ENCODE peak calls at places on chromosome 19, in five cellular contexts. B is CD8-positive, alpha-beta T cell; D is left ventricle myocardium inferior; Z is MM.1S; L is fibroblast of the aortic adventitia. I is an unnamed sample.

GRCh38 chr19:46494115-46494935 is 1.3 kb downstream of the PNMA8B start:
- DNase-seq in B (no peak), D (no peak), Z (no peak), L (no peak), I (no peak)

GRCh38 chr19:6828698-6829633 is 56.5 kb downstream of the VAV1 start:
- DNase-seq in B (peak), D (no peak), Z (peak), L (no peak), I (no peak)

GRCh38 chr19:13996928-13997636 is 9.0 kb downstream of the RFX1 start:
- DNase-seq in B (no peak), D (peak), Z (no peak), L (no peak), I (no peak)

GRCh38 chr19:16856091-16856490 is 26.9 kb downstream of the SIN3B start:
- DNase-seq in B (no peak), D (no peak), Z (no peak), L (no peak), I (no peak)

GRCh38 chr19:8473652-8474476 is 28.6 kb downstream of the PRAM1 start:
- DNase-seq in B (no peak), D (no peak), Z (peak), L (no peak), I (no peak)

GRCh38 chr19:18433039-18433691 is 4.8 kb downstream of the ISYNA1 start:
- DNase-seq in B (peak), D (no peak), Z (no peak), L (no peak), I (peak)

GRCh38 chr19:2617393-2618165 is 84.9 kb downstream of the GNG7 start:
- DNase-seq in B (no peak), D (no peak), Z (no peak), L (no peak), I (no peak)

GRCh38 chr19:33217881-33218280 is 7.8 kb downstream of the SLC7A10 start:
- DNase-seq in B (no peak), D (no peak), Z (no peak), L (no peak), I (no peak)

GRCh38 chr19:7348587-7349230 is at the start of gene ARHGEF18:
- DNase-seq in B (peak), D (peak), Z (no peak), L (no peak), I (no peak)

GRCh38 chr19:41588497-41589209 is 12.7 kb downstream of the CEACAM21 start:
- DNase-seq in B (no peak), D (no peak), Z (peak), L (peak), I (no peak)

GRCh38 chr19:21835429-21835809 is 563 bp downstream of the ZNF43 start:
- DNase-seq in B (no peak), D (no peak), Z (no peak), L (no peak), I (no peak)

GRCh38 chr19:48629599-48630288 is 7.4 kb downstream of the DBP start:
- DNase-seq in B (no peak), D (peak), Z (no peak), L (peak), I (no peak)

GRCh38 chr19:41701401-41702075 is 6.9 kb upstream of the CEACAM5 start:
- DNase-seq in B (no peak), D (no peak), Z (no peak), L (no peak), I (peak)

DNA sequence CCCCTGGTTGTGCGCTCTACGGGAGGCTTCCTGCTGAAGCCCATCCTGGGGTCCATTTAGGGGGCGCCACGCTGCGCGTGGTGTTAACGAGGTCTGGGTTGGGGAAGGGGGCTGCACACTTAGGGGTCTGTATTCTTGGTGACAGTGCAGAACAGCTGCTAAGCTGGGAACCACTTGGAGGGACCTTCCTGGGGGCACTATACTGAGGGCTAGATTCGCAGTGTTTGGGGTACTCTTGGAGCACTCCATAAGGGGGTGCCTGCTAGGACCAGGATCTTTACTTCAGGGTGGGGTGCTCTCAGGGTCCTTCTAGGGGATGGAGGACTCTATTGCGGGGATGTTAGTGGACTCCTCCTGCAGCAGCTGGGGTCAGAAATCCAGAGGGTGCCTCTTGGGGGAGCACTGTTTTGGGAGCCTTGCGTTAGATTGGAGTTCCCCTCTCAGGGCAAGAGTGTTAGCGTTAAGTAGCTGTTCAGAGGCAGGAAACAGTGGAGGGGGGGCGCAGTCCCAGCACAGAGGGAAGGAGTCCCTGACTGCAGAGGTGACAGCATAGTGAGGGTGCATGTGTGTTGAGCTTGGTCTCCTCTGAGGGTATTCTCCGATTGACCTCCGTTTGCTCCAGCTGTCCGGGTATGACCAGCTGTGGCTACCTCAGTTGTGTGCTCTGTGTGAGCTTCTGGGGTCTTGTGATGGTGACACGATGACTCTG is 1.1 kb downstream of the PDE4A start:
- DNase-seq in B (peak), D (no peak), Z (no peak), L (no peak), I (no peak)
- H3K4me3 ChIP-seq in B (no peak), D (peak), Z (peak), L (no peak), I (peak)

DNA sequence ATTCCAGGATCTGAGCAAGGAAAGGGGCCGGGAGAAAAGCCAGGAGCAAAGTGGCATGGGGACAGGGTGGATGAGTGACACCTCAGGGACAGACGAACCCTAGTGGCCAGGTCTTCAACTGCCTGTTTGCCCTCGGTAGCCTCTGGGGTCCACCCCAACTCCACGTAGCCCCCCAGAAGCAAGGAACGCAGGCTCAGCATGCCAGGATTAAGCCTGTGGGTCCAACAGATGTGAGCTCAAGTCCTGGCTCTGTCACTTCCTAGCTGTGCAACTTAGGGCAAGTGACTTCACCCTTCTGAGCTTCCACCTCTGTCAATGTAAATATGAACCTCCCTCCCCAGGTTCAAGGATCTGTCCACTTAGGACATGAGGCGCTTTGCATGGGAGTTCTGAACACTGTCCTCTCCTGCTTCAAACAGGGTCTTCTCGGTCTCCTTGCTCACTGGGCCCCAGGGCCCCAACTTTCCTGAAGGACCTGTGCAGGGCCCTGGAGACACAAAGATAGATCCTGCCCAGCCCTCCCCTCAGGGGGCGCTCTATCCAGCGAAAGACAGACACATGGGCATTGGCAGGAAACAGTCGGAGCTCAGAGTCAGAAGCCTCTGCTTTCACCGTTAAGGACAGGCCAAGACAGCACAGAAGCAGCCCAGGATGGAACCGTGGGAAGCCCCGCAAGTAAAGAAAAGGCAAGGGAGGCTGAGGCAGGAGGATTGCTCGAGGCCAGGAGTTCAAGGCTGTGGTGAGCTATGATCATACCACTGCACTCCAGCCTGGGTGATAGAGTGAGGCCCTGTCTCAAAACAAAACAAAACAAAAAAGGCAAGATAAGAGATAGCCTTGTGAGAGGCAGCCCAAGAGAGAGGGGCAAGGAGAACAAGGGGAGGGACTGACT is 13.2 kb downstream of the SYDE1 start:
- DNase-seq in B (no peak), D (no peak), Z (no peak), L (no peak), I (no peak)
- TF ChIP-seq CTCF in B (no peak), D (no peak), Z (no peak), L (no peak), I (no peak)

GRCh38 chr19:624433-625109 is 8.8 kb downstream of the POLRMT start:
- DNase-seq in B (no peak), D (no peak), Z (no peak), L (no peak), I (no peak)

GRCh38 chr19:623175-623916 is 10.0 kb downstream of the POLRMT start:
- DNase-seq in B (no peak), D (no peak), Z (no peak), L (no peak), I (no peak)

GRCh38 chr19:622666-623065 is 10.7 kb downstream of the POLRMT start:
- DNase-seq in B (no peak), D (no peak), Z (no peak), L (no peak), I (no peak)

GRCh38 chr19:623974-624373 is 9.4 kb downstream of the POLRMT start:
- DNase-seq in B (no peak), D (no peak), Z (no peak), L (peak), I (peak)

GRCh38 chr19:625257-625656 is 8.1 kb downstream of the POLRMT start:
- DNase-seq in B (no peak), D (no peak), Z (no peak), L (no peak), I (no peak)
- H3K4me3 ChIP-seq in B (no peak), D (no peak), Z (no peak), L (no peak), I (no peak)

GRCh38 chr19:23436318-23436717 is 41.0 kb upstream of the ZNF91 start:
- DNase-seq in B (no peak), D (no peak), Z (peak), L (no peak), I (peak)
- TF ChIP-seq CTCF in B (no peak), D (peak), Z (peak), L (peak), I (peak)